ENCODE peak calls at places on chromosomes 5 and 9, in seven cellular contexts. One of them, this sample, is unnamed.

GRCh38 chr9:79003514-79003913 is 568.3 kb upstream of the TLE4 start:
- DNase-seq in esophagus muscularis mucosa: no peak
- DNase-seq in body of pancreas: no peak
- DNase-seq in stomach: no peak
- DNase-seq in adrenal gland: no peak
- DNase-seq in Peyer's patch: no peak
- DNase-seq in endothelial cell of umbilical vein: no peak
- DNase-seq in this sample: no peak

GRCh38 chr5:73652391-73652790 is 26.4 kb downstream of the ARHGEF28 start:
- DNase-seq in esophagus muscularis mucosa: no peak
- DNase-seq in body of pancreas: no peak
- DNase-seq in stomach: no peak
- DNase-seq in adrenal gland: no peak
- DNase-seq in Peyer's patch: no peak
- DNase-seq in endothelial cell of umbilical vein: no peak
- DNase-seq in this sample: no peak

GRCh38 chr5:122942164-122942914 is 94.2 kb downstream of the PPIC start:
- DNase-seq in esophagus muscularis mucosa: no peak
- DNase-seq in body of pancreas: no peak
- DNase-seq in stomach: no peak
- DNase-seq in adrenal gland: no peak
- DNase-seq in Peyer's patch: no peak
- DNase-seq in endothelial cell of umbilical vein: peak; percentile 64
- DNase-seq in this sample: no peak

GRCh38 chr9:99023831-99024230 is 80.1 kb downstream of the COL15A1 start:
- DNase-seq in esophagus muscularis mucosa: no peak
- DNase-seq in body of pancreas: peak; percentile 28
- DNase-seq in stomach: no peak
- DNase-seq in adrenal gland: no peak
- DNase-seq in Peyer's patch: no peak
- DNase-seq in endothelial cell of umbilical vein: no peak
- DNase-seq in this sample: peak; percentile 83

GRCh38 chr9:35756275-35756742 is 2.2 kb upstream of the MSMP start:
- DNase-seq in esophagus muscularis mucosa: no peak
- DNase-seq in body of pancreas: no peak
- DNase-seq in stomach: peak; percentile 74
- DNase-seq in adrenal gland: peak; percentile 75
- DNase-seq in Peyer's patch: peak; percentile 83
- DNase-seq in endothelial cell of umbilical vein: no peak
- DNase-seq in this sample: peak; percentile 68

GRCh38 chr5:172858990-172859811 is 25.1 kb downstream of the ERGIC1 start:
- DNase-seq in esophagus muscularis mucosa: no peak
- DNase-seq in body of pancreas: peak; percentile 62
- DNase-seq in stomach: peak; percentile 73
- DNase-seq in adrenal gland: no peak
- DNase-seq in Peyer's patch: no peak
- DNase-seq in endothelial cell of umbilical vein: peak; percentile 96
- DNase-seq in this sample: peak; percentile 42

GRCh38 chr9:132154925-132155324 is 6.9 kb upstream of the NTNG2 start:
- DNase-seq in esophagus muscularis mucosa: no peak
- DNase-seq in body of pancreas: no peak
- DNase-seq in stomach: no peak
- DNase-seq in adrenal gland: no peak
- DNase-seq in Peyer's patch: no peak
- DNase-seq in endothelial cell of umbilical vein: no peak
- DNase-seq in this sample: no peak

GRCh38 chr5:65696892-65697291 is 25.0 kb downstream of the SGTB start:
- DNase-seq in esophagus muscularis mucosa: no peak
- DNase-seq in body of pancreas: no peak
- DNase-seq in stomach: no peak
- DNase-seq in adrenal gland: no peak
- DNase-seq in Peyer's patch: no peak
- DNase-seq in endothelial cell of umbilical vein: no peak
- DNase-seq in this sample: no peak

GRCh38 chr5:109454726-109455505 is 45.1 kb upstream of the PJA2 start:
- DNase-seq in esophagus muscularis mucosa: no peak
- DNase-seq in body of pancreas: no peak
- DNase-seq in stomach: no peak
- DNase-seq in adrenal gland: no peak
- DNase-seq in Peyer's patch: no peak
- DNase-seq in endothelial cell of umbilical vein: peak; percentile 59
- DNase-seq in this sample: no peak

GRCh38 chr5:56327810-56328209 is 94.7 kb upstream of the ANKRD55 start:
- DNase-seq in esophagus muscularis mucosa: no peak
- DNase-seq in body of pancreas: no peak
- DNase-seq in stomach: no peak
- DNase-seq in adrenal gland: no peak
- DNase-seq in Peyer's patch: no peak
- DNase-seq in endothelial cell of umbilical vein: peak; percentile 28
- DNase-seq in this sample: no peak

DNA sequence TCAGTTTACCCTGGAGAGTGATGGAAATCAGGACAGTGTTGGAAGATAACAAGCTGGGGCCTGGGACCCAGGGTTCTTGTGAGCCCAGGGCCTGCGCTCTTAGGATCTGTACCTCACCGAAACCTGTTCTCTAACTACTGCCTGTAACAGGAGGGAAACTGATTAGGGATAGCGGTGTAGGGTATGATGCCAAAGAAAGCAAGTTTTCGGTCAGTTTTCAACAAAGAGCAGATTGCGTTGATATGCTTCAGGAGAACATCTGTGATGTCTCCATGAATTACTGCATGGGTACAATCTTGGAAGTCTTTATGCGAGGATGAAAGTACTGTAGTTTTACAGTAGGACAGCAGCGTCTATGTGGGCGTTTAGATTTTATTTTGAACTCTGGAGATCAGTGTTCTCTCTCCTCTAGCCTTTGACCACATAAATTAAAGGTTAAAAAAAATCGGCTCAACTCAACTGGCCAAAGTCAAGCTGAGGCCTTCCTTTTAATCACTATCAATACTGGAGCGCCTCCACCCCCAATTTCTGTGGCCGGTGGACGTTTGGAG is 3.1 kb downstream of the NFIL3 start:
- DNase-seq in esophagus muscularis mucosa: no peak
- DNase-seq in body of pancreas: no peak
- DNase-seq in stomach: no peak
- DNase-seq in adrenal gland: peak; percentile 21
- DNase-seq in Peyer's patch: no peak
- DNase-seq in endothelial cell of umbilical vein: peak; percentile 22
- DNase-seq in this sample: no peak
- H3K4me3 ChIP-seq in esophagus muscularis mucosa: peak overlapping the region; percentile 90
- H3K4me3 ChIP-seq in body of pancreas: peak overlapping the region; percentile 6
- H3K4me3 ChIP-seq in stomach: peak overlapping the region; percentile 73
- H3K4me3 ChIP-seq in adrenal gland: no peak overlapping the region
- H3K4me3 ChIP-seq in Peyer's patch: peak overlapping the region; percentile 88
- H3K4me3 ChIP-seq in endothelial cell of umbilical vein: peak overlapping the region; percentile 81
- H3K4me3 ChIP-seq in this sample: peak overlapping the region; percentile 35

GRCh38 chr5:176995896-176996767 is 10.4 kb downstream of the UIMC1 start:
- DNase-seq in esophagus muscularis mucosa: no peak
- DNase-seq in body of pancreas: no peak
- DNase-seq in stomach: no peak
- DNase-seq in adrenal gland: no peak
- DNase-seq in Peyer's patch: no peak
- DNase-seq in endothelial cell of umbilical vein: peak; percentile 86
- DNase-seq in this sample: no peak

GRCh38 chr5:176994460-176995121 is 12.0 kb downstream of the UIMC1 start:
- DNase-seq in esophagus muscularis mucosa: no peak
- DNase-seq in body of pancreas: peak; percentile 81
- DNase-seq in stomach: peak; percentile 45
- DNase-seq in adrenal gland: peak; percentile 53
- DNase-seq in Peyer's patch: peak; percentile 72
- DNase-seq in endothelial cell of umbilical vein: peak; percentile 98
- DNase-seq in this sample: no peak

GRCh38 chr5:176998828-176999227 is 7.8 kb downstream of the UIMC1 start:
- DNase-seq in esophagus muscularis mucosa: no peak
- DNase-seq in body of pancreas: no peak
- DNase-seq in stomach: no peak
- DNase-seq in adrenal gland: no peak
- DNase-seq in Peyer's patch: no peak
- DNase-seq in endothelial cell of umbilical vein: no peak
- DNase-seq in this sample: no peak

GRCh38 chr5:176996780-176997179 is 9.8 kb downstream of the UIMC1 start:
- DNase-seq in esophagus muscularis mucosa: no peak
- DNase-seq in body of pancreas: no peak
- DNase-seq in stomach: no peak
- DNase-seq in adrenal gland: no peak
- DNase-seq in Peyer's patch: no peak
- DNase-seq in endothelial cell of umbilical vein: no peak
- DNase-seq in this sample: no peak

DNA sequence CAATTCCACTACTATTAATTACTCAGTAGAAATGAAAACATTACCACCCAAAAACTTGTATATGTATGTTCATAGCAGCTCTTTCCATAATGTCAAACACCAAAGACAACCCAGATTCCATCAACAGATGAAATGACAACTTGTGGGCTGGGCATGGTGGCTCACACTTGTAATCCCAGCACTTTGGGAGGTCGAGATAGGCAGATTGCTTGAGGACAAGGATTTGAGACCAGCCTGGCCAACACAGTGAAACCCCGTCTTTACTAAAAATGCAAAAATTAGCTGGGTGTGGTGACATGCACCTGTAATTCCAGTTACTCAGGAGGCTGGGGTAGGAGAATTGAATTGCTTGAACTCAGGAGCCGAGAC is 11.5 kb downstream of the UIMC1 start:
- DNase-seq in esophagus muscularis mucosa: no peak
- DNase-seq in body of pancreas: no peak
- DNase-seq in stomach: no peak
- DNase-seq in adrenal gland: no peak
- DNase-seq in Peyer's patch: no peak
- DNase-seq in endothelial cell of umbilical vein: no peak
- DNase-seq in this sample: no peak
- H3K27ac ChIP-seq in esophagus muscularis mucosa: peak overlapping the region; percentile 19
- H3K27ac ChIP-seq in body of pancreas: peak overlapping the region; percentile 73
- H3K27ac ChIP-seq in stomach: peak overlapping the region; percentile 73
- H3K27ac ChIP-seq in adrenal gland: peak overlapping the region; percentile 91
- H3K27ac ChIP-seq in Peyer's patch: no peak overlapping the region
- H3K27ac ChIP-seq in endothelial cell of umbilical vein: peak overlapping the region; percentile 92
- H3K27ac ChIP-seq in this sample: no peak overlapping the region

DNA sequence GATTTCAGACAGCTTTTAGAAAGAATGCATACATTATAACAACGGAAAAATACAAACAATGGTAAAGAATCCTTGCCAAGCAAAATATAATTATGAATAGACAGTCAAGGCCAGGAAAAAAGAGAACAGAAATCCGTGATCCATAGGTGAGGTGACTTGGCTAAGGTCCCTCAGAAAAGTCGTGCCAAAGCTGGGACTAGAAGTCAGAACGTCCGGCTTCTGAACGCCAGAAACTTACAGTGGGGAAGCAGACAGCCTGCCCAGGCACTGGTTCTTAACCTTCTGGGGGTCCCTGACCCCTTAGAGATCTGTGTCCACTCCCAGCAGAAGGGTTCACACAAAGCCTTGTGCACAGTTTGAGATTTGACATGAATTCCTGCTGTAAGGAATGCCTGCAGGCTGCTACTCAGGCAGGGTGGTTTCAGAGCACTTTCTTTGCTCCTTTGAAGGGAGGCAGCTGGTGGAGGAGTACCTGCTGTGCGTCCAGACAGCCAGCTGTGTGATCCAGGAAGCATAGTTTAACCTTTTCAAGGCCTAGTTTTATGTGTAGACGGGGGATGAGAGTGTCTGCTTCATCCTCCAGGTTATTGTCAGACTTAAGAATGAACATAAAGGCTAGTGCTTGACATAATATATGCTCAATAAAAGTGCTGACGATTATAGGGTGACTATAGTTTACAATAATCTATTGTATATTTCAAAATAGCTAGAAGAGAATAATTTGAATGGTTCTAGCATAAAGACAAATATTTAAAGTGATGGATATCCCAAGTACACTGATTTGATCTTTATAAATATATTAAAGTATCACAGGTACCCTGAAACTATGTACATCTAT is 852 bp downstream of the ARHGEF37 start:
- DNase-seq in esophagus muscularis mucosa: no peak
- DNase-seq in body of pancreas: peak; percentile 65
- DNase-seq in stomach: peak; percentile 59
- DNase-seq in adrenal gland: no peak
- DNase-seq in Peyer's patch: no peak
- DNase-seq in endothelial cell of umbilical vein: peak; percentile 93
- DNase-seq in this sample: no peak
- TF ChIP-seq POLR2A in esophagus muscularis mucosa: no peak
- TF ChIP-seq POLR2A in body of pancreas: peak; percentile 58
- TF ChIP-seq POLR2A in stomach: no peak
- TF ChIP-seq POLR2A in adrenal gland: no peak
- TF ChIP-seq POLR2A in Peyer's patch: no peak
- TF ChIP-seq POLR2A in endothelial cell of umbilical vein: peak; percentile 62
- TF ChIP-seq POLR2A in this sample: no peak

GRCh38 chr5:32848120-32848519 is 137.0 kb downstream of the NPR3 start:
- DNase-seq in esophagus muscularis mucosa: no peak
- DNase-seq in body of pancreas: no peak
- DNase-seq in stomach: no peak
- DNase-seq in adrenal gland: no peak
- DNase-seq in Peyer's patch: no peak
- DNase-seq in endothelial cell of umbilical vein: no peak
- DNase-seq in this sample: no peak

GRCh38 chr5:32843532-32843895 is 132.4 kb downstream of the NPR3 start:
- DNase-seq in esophagus muscularis mucosa: no peak
- DNase-seq in body of pancreas: no peak
- DNase-seq in stomach: no peak
- DNase-seq in adrenal gland: no peak
- DNase-seq in Peyer's patch: no peak
- DNase-seq in endothelial cell of umbilical vein: no peak
- DNase-seq in this sample: no peak

GRCh38 chr5:32845171-32845570 is 134.1 kb downstream of the NPR3 start:
- DNase-seq in esophagus muscularis mucosa: no peak
- DNase-seq in body of pancreas: no peak
- DNase-seq in stomach: no peak
- DNase-seq in adrenal gland: no peak
- DNase-seq in Peyer's patch: no peak
- DNase-seq in endothelial cell of umbilical vein: no peak
- DNase-seq in this sample: no peak

GRCh38 chr5:32840606-32841005 is 129.5 kb downstream of the NPR3 start:
- DNase-seq in esophagus muscularis mucosa: no peak
- DNase-seq in body of pancreas: no peak
- DNase-seq in stomach: no peak
- DNase-seq in adrenal gland: no peak
- DNase-seq in Peyer's patch: no peak
- DNase-seq in endothelial cell of umbilical vein: no peak
- DNase-seq in this sample: no peak

DNA sequence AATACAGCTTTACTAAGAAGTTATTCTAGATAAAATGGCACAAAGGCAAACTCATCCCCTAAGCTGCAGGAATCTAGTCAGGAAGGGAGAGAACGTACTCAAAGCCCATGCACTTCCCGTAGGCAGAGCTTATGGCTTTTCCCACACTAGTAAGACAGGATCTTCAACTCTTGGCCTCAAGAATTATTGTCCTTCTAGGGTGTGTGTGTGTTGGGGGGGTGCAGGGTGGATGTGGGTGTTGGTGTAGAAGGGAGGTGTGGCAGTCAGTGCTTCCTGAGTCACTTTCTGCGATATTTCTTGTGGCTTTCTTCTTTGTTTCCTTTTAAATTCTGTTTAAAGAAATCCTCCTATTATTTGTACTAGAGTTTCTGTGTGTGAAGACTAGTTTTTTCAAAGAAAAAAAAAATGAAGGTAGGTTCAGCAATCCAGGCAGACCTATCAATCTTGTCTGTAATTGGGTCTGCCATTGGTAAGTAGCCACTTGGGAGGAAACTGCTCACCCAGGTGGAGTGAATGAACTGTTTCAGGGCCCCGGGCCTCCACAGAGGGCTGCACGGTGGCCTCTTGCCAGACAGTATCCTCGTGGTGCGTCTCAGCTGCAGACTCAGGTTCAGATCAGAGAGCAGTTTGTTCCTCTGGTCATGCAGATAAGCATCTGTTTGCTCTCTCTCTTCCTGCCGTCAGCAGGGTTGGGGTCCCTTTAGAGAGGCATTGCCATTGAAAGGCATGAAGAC is 131.8 kb downstream of the NPR3 start:
- DNase-seq in esophagus muscularis mucosa: no peak
- DNase-seq in body of pancreas: no peak
- DNase-seq in stomach: no peak
- DNase-seq in adrenal gland: no peak
- DNase-seq in Peyer's patch: no peak
- DNase-seq in endothelial cell of umbilical vein: no peak
- DNase-seq in this sample: peak; percentile 49
- H3K4me3 ChIP-seq in esophagus muscularis mucosa: no peak overlapping the region
- H3K4me3 ChIP-seq in body of pancreas: no peak overlapping the region
- H3K4me3 ChIP-seq in stomach: no peak overlapping the region
- H3K4me3 ChIP-seq in adrenal gland: no peak overlapping the region
- H3K4me3 ChIP-seq in Peyer's patch: no peak overlapping the region
- H3K4me3 ChIP-seq in endothelial cell of umbilical vein: no peak overlapping the region
- H3K4me3 ChIP-seq in this sample: no peak overlapping the region

This sample was measured in thyroid gland.